ENCODE peak calls at places on chromosome 21, in nine cellular contexts. One of them, this sample, is unnamed.

GRCh38 chr21:23003951-23004350 is 2005.7 kb downstream of the NCAM2 start:
- DNase-seq in adrenal gland: no peak
- DNase-seq in uterus: no peak
- DNase-seq in transverse colon: no peak
- DNase-seq in stomach: no peak
- DNase-seq in sigmoid colon: no peak
- DNase-seq in esophagus squamous epithelium: no peak
- DNase-seq in Peyer's patch: no peak
- DNase-seq in heart left ventricle: no peak
- DNase-seq in this sample: no peak

GRCh38 chr21:29326914-29327554 is 28.3 kb downstream of the BACH1 start:
- DNase-seq in adrenal gland: no peak
- DNase-seq in uterus: no peak
- DNase-seq in transverse colon: no peak
- DNase-seq in stomach: no peak
- DNase-seq in sigmoid colon: no peak
- DNase-seq in esophagus squamous epithelium: no peak
- DNase-seq in Peyer's patch: no peak
- DNase-seq in heart left ventricle: no peak
- DNase-seq in this sample: no peak

GRCh38 chr21:28337319-28337718 is 655.4 kb downstream of the LTN1 start:
- DNase-seq in adrenal gland: no peak
- DNase-seq in uterus: no peak
- DNase-seq in transverse colon: no peak
- DNase-seq in stomach: no peak
- DNase-seq in sigmoid colon: no peak
- DNase-seq in esophagus squamous epithelium: no peak
- DNase-seq in Peyer's patch: no peak
- DNase-seq in heart left ventricle: no peak
- DNase-seq in this sample: no peak

GRCh38 chr21:42141643-42142042 is 70.5 kb downstream of the UMODL1 start:
- DNase-seq in adrenal gland: no peak
- DNase-seq in uterus: no peak
- DNase-seq in transverse colon: no peak
- DNase-seq in stomach: no peak
- DNase-seq in sigmoid colon: no peak
- DNase-seq in esophagus squamous epithelium: no peak
- DNase-seq in Peyer's patch: no peak
- DNase-seq in heart left ventricle: peak
- DNase-seq in this sample: no peak

GRCh38 chr21:43995521-43996105 is 16.5 kb upstream of the TRAPPC10 start:
- DNase-seq in adrenal gland: no peak
- DNase-seq in uterus: no peak
- DNase-seq in transverse colon: no peak
- DNase-seq in stomach: no peak
- DNase-seq in sigmoid colon: no peak
- DNase-seq in esophagus squamous epithelium: no peak
- DNase-seq in Peyer's patch: no peak
- DNase-seq in heart left ventricle: no peak
- DNase-seq in this sample: no peak

GRCh38 chr21:35833991-35834390 is 226.3 kb downstream of the SETD4 start:
- DNase-seq in adrenal gland: no peak
- DNase-seq in uterus: no peak
- DNase-seq in transverse colon: no peak
- DNase-seq in stomach: no peak
- DNase-seq in sigmoid colon: no peak
- DNase-seq in esophagus squamous epithelium: no peak
- DNase-seq in Peyer's patch: no peak
- DNase-seq in heart left ventricle: no peak
- DNase-seq in this sample: no peak

GRCh38 chr21:41751621-41752020 is 15.2 kb downstream of the RIPK4 start:
- DNase-seq in adrenal gland: no peak
- DNase-seq in uterus: no peak
- DNase-seq in transverse colon: no peak
- DNase-seq in stomach: peak
- DNase-seq in sigmoid colon: no peak
- DNase-seq in esophagus squamous epithelium: no peak
- DNase-seq in Peyer's patch: no peak
- DNase-seq in heart left ventricle: no peak
- DNase-seq in this sample: peak

GRCh38 chr21:21200103-21200938 is 202.1 kb downstream of the NCAM2 start:
- DNase-seq in adrenal gland: peak
- DNase-seq in uterus: peak
- DNase-seq in transverse colon: peak
- DNase-seq in stomach: no peak
- DNase-seq in sigmoid colon: peak
- DNase-seq in esophagus squamous epithelium: no peak
- DNase-seq in Peyer's patch: peak
- DNase-seq in heart left ventricle: no peak
- DNase-seq in this sample: peak

GRCh38 chr21:21230672-21231071 is 232.5 kb downstream of the NCAM2 start:
- DNase-seq in adrenal gland: no peak
- DNase-seq in uterus: no peak
- DNase-seq in transverse colon: no peak
- DNase-seq in stomach: no peak
- DNase-seq in sigmoid colon: no peak
- DNase-seq in esophagus squamous epithelium: no peak
- DNase-seq in Peyer's patch: no peak
- DNase-seq in heart left ventricle: no peak
- DNase-seq in this sample: no peak

GRCh38 chr21:36245649-36246048 is 74.3 kb upstream of the MORC3 start:
- DNase-seq in adrenal gland: no peak
- DNase-seq in uterus: no peak
- DNase-seq in transverse colon: no peak
- DNase-seq in stomach: no peak
- DNase-seq in sigmoid colon: no peak
- DNase-seq in esophagus squamous epithelium: no peak
- DNase-seq in Peyer's patch: no peak
- DNase-seq in heart left ventricle: no peak
- DNase-seq in this sample: no peak

GRCh38 chr21:20603236-20603635 is 395.0 kb upstream of the NCAM2 start:
- DNase-seq in adrenal gland: no peak
- DNase-seq in uterus: no peak
- DNase-seq in transverse colon: no peak
- DNase-seq in stomach: no peak
- DNase-seq in sigmoid colon: no peak
- DNase-seq in esophagus squamous epithelium: no peak
- DNase-seq in Peyer's patch: no peak
- DNase-seq in heart left ventricle: no peak
- DNase-seq in this sample: no peak

GRCh38 chr21:32587651-32588050 is 2.3 kb upstream of the TCP10L start:
- DNase-seq in adrenal gland: no peak
- DNase-seq in uterus: no peak
- DNase-seq in transverse colon: no peak
- DNase-seq in stomach: no peak
- DNase-seq in sigmoid colon: no peak
- DNase-seq in esophagus squamous epithelium: no peak
- DNase-seq in Peyer's patch: no peak
- DNase-seq in heart left ventricle: no peak
- DNase-seq in this sample: no peak

GRCh38 chr21:24844672-24845071 is 762.6 kb downstream of the MRPL39 start:
- DNase-seq in adrenal gland: no peak
- DNase-seq in uterus: no peak
- DNase-seq in transverse colon: no peak
- DNase-seq in stomach: no peak
- DNase-seq in sigmoid colon: no peak
- DNase-seq in esophagus squamous epithelium: no peak
- DNase-seq in Peyer's patch: no peak
- DNase-seq in heart left ventricle: no peak
- DNase-seq in this sample: no peak

GRCh38 chr21:33561373-33561772 is 18.5 kb downstream of the SON start:
- DNase-seq in adrenal gland: no peak
- DNase-seq in uterus: no peak
- DNase-seq in transverse colon: no peak
- DNase-seq in stomach: no peak
- DNase-seq in sigmoid colon: no peak
- DNase-seq in esophagus squamous epithelium: no peak
- DNase-seq in Peyer's patch: no peak
- DNase-seq in heart left ventricle: no peak
- DNase-seq in this sample: no peak

GRCh38 chr21:41477641-41478318 is 30.2 kb downstream of the TMPRSS2 start:
- DNase-seq in adrenal gland: no peak
- DNase-seq in uterus: no peak
- DNase-seq in transverse colon: no peak
- DNase-seq in stomach: peak
- DNase-seq in sigmoid colon: no peak
- DNase-seq in esophagus squamous epithelium: no peak
- DNase-seq in Peyer's patch: no peak
- DNase-seq in heart left ventricle: no peak
- DNase-seq in this sample: no peak

GRCh38 chr21:44285547-44285992 is at the start of gene AIRE:
- DNase-seq in adrenal gland: peak
- DNase-seq in uterus: no peak
- DNase-seq in transverse colon: no peak
- DNase-seq in stomach: no peak
- DNase-seq in sigmoid colon: no peak
- DNase-seq in esophagus squamous epithelium: no peak
- DNase-seq in Peyer's patch: no peak
- DNase-seq in heart left ventricle: peak
- DNase-seq in this sample: no peak

GRCh38 chr21:38507374-38507942 is 9.2 kb upstream of the ERG start:
- DNase-seq in adrenal gland: no peak
- DNase-seq in uterus: no peak
- DNase-seq in transverse colon: no peak
- DNase-seq in stomach: no peak
- DNase-seq in sigmoid colon: no peak
- DNase-seq in esophagus squamous epithelium: no peak
- DNase-seq in Peyer's patch: no peak
- DNase-seq in heart left ventricle: no peak
- DNase-seq in this sample: no peak
- H3K4me3 ChIP-seq in adrenal gland: no peak
- H3K4me3 ChIP-seq in uterus: no peak
- H3K4me3 ChIP-seq in transverse colon: no peak
- H3K4me3 ChIP-seq in stomach: no peak
- H3K4me3 ChIP-seq in sigmoid colon: no peak
- H3K4me3 ChIP-seq in esophagus squamous epithelium: no peak
- H3K4me3 ChIP-seq in Peyer's patch: no peak
- H3K4me3 ChIP-seq in heart left ventricle: no peak
- H3K4me3 ChIP-seq in this sample: no peak

GRCh38 chr21:34614443-34614692 is 545 bp downstream of the RCAN1 start:
- DNase-seq in adrenal gland: no peak
- DNase-seq in uterus: no peak
- DNase-seq in transverse colon: no peak
- DNase-seq in stomach: no peak
- DNase-seq in sigmoid colon: no peak
- DNase-seq in esophagus squamous epithelium: no peak
- DNase-seq in Peyer's patch: no peak
- DNase-seq in heart left ventricle: no peak
- DNase-seq in this sample: no peak

GRCh38 chr21:34613679-34614442 is 1.1 kb downstream of the RCAN1 start:
- DNase-seq in adrenal gland: peak
- DNase-seq in uterus: no peak
- DNase-seq in transverse colon: no peak
- DNase-seq in stomach: no peak
- DNase-seq in sigmoid colon: no peak
- DNase-seq in esophagus squamous epithelium: no peak
- DNase-seq in Peyer's patch: no peak
- DNase-seq in heart left ventricle: no peak
- DNase-seq in this sample: peak

GRCh38 chr21:34612557-34612956 is 2.4 kb downstream of the RCAN1 start:
- DNase-seq in adrenal gland: no peak
- DNase-seq in uterus: no peak
- DNase-seq in transverse colon: no peak
- DNase-seq in stomach: no peak
- DNase-seq in sigmoid colon: no peak
- DNase-seq in esophagus squamous epithelium: no peak
- DNase-seq in Peyer's patch: no peak
- DNase-seq in heart left ventricle: no peak
- DNase-seq in this sample: no peak

GRCh38 chr21:34615487-34615814 is 538 bp upstream of the RCAN1 start:
- DNase-seq in adrenal gland: no peak
- DNase-seq in uterus: no peak
- DNase-seq in transverse colon: no peak
- DNase-seq in stomach: no peak
- DNase-seq in sigmoid colon: no peak
- DNase-seq in esophagus squamous epithelium: no peak
- DNase-seq in Peyer's patch: no peak
- DNase-seq in heart left ventricle: no peak
- DNase-seq in this sample: no peak

DNA sequence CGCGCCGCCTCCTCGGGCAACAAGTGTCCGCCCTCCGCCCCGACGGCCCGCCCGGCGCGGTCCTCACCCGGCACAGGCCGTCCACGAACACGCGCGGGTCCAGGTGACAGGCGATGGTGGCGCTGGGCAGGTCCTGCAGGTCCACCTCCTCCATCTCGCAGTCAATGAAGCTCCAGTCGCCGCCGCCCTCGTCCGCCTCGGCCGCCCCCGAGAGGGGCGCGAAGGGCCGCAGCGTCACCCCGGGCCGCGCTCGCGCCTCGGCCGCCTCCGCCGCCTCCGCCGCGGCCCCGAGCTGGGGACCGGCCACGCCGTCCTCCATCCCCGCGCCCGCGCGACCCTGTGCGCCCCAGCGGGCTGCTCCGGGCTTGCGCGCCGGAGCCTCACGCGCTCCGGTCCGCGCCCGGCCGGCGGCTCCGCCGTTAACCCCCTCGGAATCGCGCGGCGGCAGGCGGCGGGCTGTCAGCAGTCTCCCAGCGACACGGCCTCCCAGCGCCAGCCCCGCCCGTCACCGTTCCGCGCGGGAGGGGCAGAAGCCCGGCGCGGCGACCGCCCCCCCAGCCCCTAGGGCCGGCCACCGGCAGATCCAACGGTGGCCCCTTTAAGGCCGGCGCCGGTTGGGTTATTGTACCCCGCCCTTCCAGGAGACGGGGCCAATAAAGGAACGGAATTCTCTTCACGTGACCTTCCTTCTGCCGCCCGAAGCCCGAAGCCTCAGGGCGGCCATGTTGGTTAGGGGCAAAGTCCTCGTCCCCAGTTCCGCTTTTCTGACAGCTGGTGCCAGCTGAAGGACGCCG is at the start of gene RCAN1:
- DNase-seq in adrenal gland: peak
- DNase-seq in uterus: peak
- DNase-seq in transverse colon: peak
- DNase-seq in stomach: peak
- DNase-seq in sigmoid colon: peak
- DNase-seq in esophagus squamous epithelium: peak
- DNase-seq in Peyer's patch: peak
- DNase-seq in heart left ventricle: peak
- DNase-seq in this sample: peak
- TF ChIP-seq POLR2A in adrenal gland: peak
- TF ChIP-seq POLR2A in uterus: no peak
- TF ChIP-seq POLR2A in transverse colon: no peak
- TF ChIP-seq POLR2A in stomach: no peak
- TF ChIP-seq POLR2A in sigmoid colon: no peak
- TF ChIP-seq POLR2A in esophagus squamous epithelium: peak
- TF ChIP-seq POLR2A in Peyer's patch: peak
- TF ChIP-seq POLR2A in heart left ventricle: peak
- TF ChIP-seq POLR2A in this sample: no peak

GRCh38 chr21:45410151-45410864 is 5.3 kb downstream of the COL18A1 start:
- DNase-seq in adrenal gland: peak
- DNase-seq in uterus: no peak
- DNase-seq in transverse colon: no peak
- DNase-seq in stomach: no peak
- DNase-seq in sigmoid colon: peak
- DNase-seq in esophagus squamous epithelium: no peak
- DNase-seq in Peyer's patch: no peak
- DNase-seq in heart left ventricle: peak
- DNase-seq in this sample: no peak
- H3K4me3 ChIP-seq in adrenal gland: no peak
- H3K4me3 ChIP-seq in uterus: no peak
- H3K4me3 ChIP-seq in transverse colon: no peak
- H3K4me3 ChIP-seq in stomach: no peak
- H3K4me3 ChIP-seq in sigmoid colon: no peak
- H3K4me3 ChIP-seq in esophagus squamous epithelium: no peak
- H3K4me3 ChIP-seq in Peyer's patch: no peak
- H3K4me3 ChIP-seq in heart left ventricle: peak
- H3K4me3 ChIP-seq in this sample: no peak

GRCh38 chr21:45322960-45323461 is 35.3 kb upstream of the POFUT2 start:
- DNase-seq in adrenal gland: peak
- DNase-seq in uterus: peak
- DNase-seq in transverse colon: no peak
- DNase-seq in stomach: no peak
- DNase-seq in sigmoid colon: peak
- DNase-seq in esophagus squamous epithelium: no peak
- DNase-seq in Peyer's patch: no peak
- DNase-seq in heart left ventricle: peak
- DNase-seq in this sample: no peak
- TF ChIP-seq POLR2A in adrenal gland: no peak
- TF ChIP-seq POLR2A in uterus: no peak
- TF ChIP-seq POLR2A in transverse colon: no peak
- TF ChIP-seq POLR2A in stomach: no peak
- TF ChIP-seq POLR2A in sigmoid colon: no peak
- TF ChIP-seq POLR2A in esophagus squamous epithelium: no peak
- TF ChIP-seq POLR2A in Peyer's patch: no peak
- TF ChIP-seq POLR2A in heart left ventricle: no peak
- TF ChIP-seq POLR2A in this sample: no peak